ENCODE peak calls at places on chromosomes 13 and 19, in eight cellular contexts. One of them, this sample, is unnamed.
A peak's percentile ranks its signal among the peaks of the same experiment; 100 is the strongest.

GRCh38 chr13:26855921-26856320 is 95.3 kb upstream of the GPR12 start:
- DNase-seq in activated CD8-positive, alpha-beta memory T cell treated with anti-CD3 and anti-CD28 coated beads for 1 hour: no peak
- DNase-seq in NK-92 treated with Interleukin-12 subunit alpha and Interleukin-12 subunit beta, amount 100 ng/mL, for 24 hours: no peak
- DNase-seq in H54: no peak
- DNase-seq in tibial artery: no peak
- DNase-seq in AG08395: no peak
- DNase-seq in Caki2: no peak
- DNase-seq in naive thymus-derived CD4-positive, alpha-beta T cell: no peak
- DNase-seq in this sample: no peak

GRCh38 chr19:916645-917322 is 349 bp upstream of the KISS1R start:
- DNase-seq in AG08395: no peak
- DNase-seq in naive thymus-derived CD4-positive, alpha-beta T cell: no peak
- DNase-seq in Caki2: no peak
- DNase-seq in NK-92 treated with Interleukin-12 subunit alpha and Interleukin-12 subunit beta, amount 100 ng/mL, for 24 hours: no peak
- DNase-seq in activated CD8-positive, alpha-beta memory T cell treated with anti-CD3 and anti-CD28 coated beads for 1 hour: no peak
- DNase-seq in tibial artery: no peak
- DNase-seq in H54: no peak
- DNase-seq in this sample: no peak

GRCh38 chr19:19461671-19462622 is 53.4 kb downstream of the TSSK6 start:
- DNase-seq in NK-92 treated with Interleukin-12 subunit alpha and Interleukin-12 subunit beta, amount 100 ng/mL, for 24 hours: no peak
- DNase-seq in tibial artery: peak; percentile 91
- DNase-seq in AG08395: peak; percentile 52
- DNase-seq in H54: no peak
- DNase-seq in activated CD8-positive, alpha-beta memory T cell treated with anti-CD3 and anti-CD28 coated beads for 1 hour: no peak
- DNase-seq in naive thymus-derived CD4-positive, alpha-beta T cell: no peak
- DNase-seq in Caki2: peak; percentile 13
- DNase-seq in this sample: no peak

GRCh38 chr13:31860002-31860401 is 120.7 kb downstream of the RXFP2 start:
- DNase-seq in naive thymus-derived CD4-positive, alpha-beta T cell: no peak
- DNase-seq in NK-92 treated with Interleukin-12 subunit alpha and Interleukin-12 subunit beta, amount 100 ng/mL, for 24 hours: no peak
- DNase-seq in AG08395: no peak
- DNase-seq in H54: no peak
- DNase-seq in tibial artery: peak; percentile 67
- DNase-seq in Caki2: no peak
- DNase-seq in activated CD8-positive, alpha-beta memory T cell treated with anti-CD3 and anti-CD28 coated beads for 1 hour: no peak
- DNase-seq in this sample: no peak

GRCh38 chr19:47445937-47446402 is 25.7 kb downstream of the SLC8A2 start:
- DNase-seq in AG08395: no peak
- DNase-seq in Caki2: no peak
- DNase-seq in H54: no peak
- DNase-seq in naive thymus-derived CD4-positive, alpha-beta T cell: peak; percentile 63
- DNase-seq in tibial artery: no peak
- DNase-seq in NK-92 treated with Interleukin-12 subunit alpha and Interleukin-12 subunit beta, amount 100 ng/mL, for 24 hours: no peak
- DNase-seq in activated CD8-positive, alpha-beta memory T cell treated with anti-CD3 and anti-CD28 coated beads for 1 hour: peak; percentile 70
- DNase-seq in this sample: no peak

GRCh38 chr19:49019242-49019932 is 2.5 kb upstream of the LHB start:
- DNase-seq in H54: peak; percentile 37
- DNase-seq in NK-92 treated with Interleukin-12 subunit alpha and Interleukin-12 subunit beta, amount 100 ng/mL, for 24 hours: no peak
- DNase-seq in naive thymus-derived CD4-positive, alpha-beta T cell: peak; percentile 76
- DNase-seq in Caki2: peak; percentile 77
- DNase-seq in AG08395: peak; percentile 54
- DNase-seq in tibial artery: no peak
- DNase-seq in activated CD8-positive, alpha-beta memory T cell treated with anti-CD3 and anti-CD28 coated beads for 1 hour: peak; percentile 50
- DNase-seq in this sample: no peak

GRCh38 chr19:45179063-45179847 is 671 bp downstream of the BLOC1S3 start:
- DNase-seq in tibial artery: no peak
- DNase-seq in NK-92 treated with Interleukin-12 subunit alpha and Interleukin-12 subunit beta, amount 100 ng/mL, for 24 hours: no peak
- DNase-seq in H54: no peak
- DNase-seq in AG08395: no peak
- DNase-seq in activated CD8-positive, alpha-beta memory T cell treated with anti-CD3 and anti-CD28 coated beads for 1 hour: no peak
- DNase-seq in Caki2: no peak
- DNase-seq in naive thymus-derived CD4-positive, alpha-beta T cell: peak; percentile 63
- DNase-seq in this sample: no peak

GRCh38 chr19:54457773-54458647 is 5.6 kb downstream of the LENG9 start:
- DNase-seq in naive thymus-derived CD4-positive, alpha-beta T cell: no peak
- DNase-seq in Caki2: no peak
- DNase-seq in NK-92 treated with Interleukin-12 subunit alpha and Interleukin-12 subunit beta, amount 100 ng/mL, for 24 hours: no peak
- DNase-seq in AG08395: no peak
- DNase-seq in activated CD8-positive, alpha-beta memory T cell treated with anti-CD3 and anti-CD28 coated beads for 1 hour: no peak
- DNase-seq in H54: no peak
- DNase-seq in tibial artery: no peak
- DNase-seq in this sample: no peak

GRCh38 chr13:91657283-91657682 is 258.9 kb downstream of the GPC5 start:
- DNase-seq in naive thymus-derived CD4-positive, alpha-beta T cell: no peak
- DNase-seq in AG08395: no peak
- DNase-seq in activated CD8-positive, alpha-beta memory T cell treated with anti-CD3 and anti-CD28 coated beads for 1 hour: no peak
- DNase-seq in tibial artery: no peak
- DNase-seq in H54: no peak
- DNase-seq in Caki2: no peak
- DNase-seq in NK-92 treated with Interleukin-12 subunit alpha and Interleukin-12 subunit beta, amount 100 ng/mL, for 24 hours: no peak
- DNase-seq in this sample: no peak

GRCh38 chr19:50519006-50519575 is 5.4 kb upstream of the ASPDH start:
- DNase-seq in naive thymus-derived CD4-positive, alpha-beta T cell: no peak
- DNase-seq in AG08395: no peak
- DNase-seq in activated CD8-positive, alpha-beta memory T cell treated with anti-CD3 and anti-CD28 coated beads for 1 hour: no peak
- DNase-seq in tibial artery: no peak
- DNase-seq in H54: no peak
- DNase-seq in Caki2: no peak
- DNase-seq in NK-92 treated with Interleukin-12 subunit alpha and Interleukin-12 subunit beta, amount 100 ng/mL, for 24 hours: no peak
- DNase-seq in this sample: no peak

GRCh38 chr13:53045110-53045509 is 16.5 kb downstream of the OLFM4 start:
- DNase-seq in NK-92 treated with Interleukin-12 subunit alpha and Interleukin-12 subunit beta, amount 100 ng/mL, for 24 hours: no peak
- DNase-seq in naive thymus-derived CD4-positive, alpha-beta T cell: no peak
- DNase-seq in H54: no peak
- DNase-seq in tibial artery: no peak
- DNase-seq in activated CD8-positive, alpha-beta memory T cell treated with anti-CD3 and anti-CD28 coated beads for 1 hour: no peak
- DNase-seq in Caki2: no peak
- DNase-seq in AG08395: no peak
- DNase-seq in this sample: no peak

GRCh38 chr19:677601-678380 is 1.6 kb downstream of the FSTL3 start:
- DNase-seq in Caki2: peak; percentile 46
- DNase-seq in AG08395: no peak
- DNase-seq in naive thymus-derived CD4-positive, alpha-beta T cell: no peak
- DNase-seq in activated CD8-positive, alpha-beta memory T cell treated with anti-CD3 and anti-CD28 coated beads for 1 hour: no peak
- DNase-seq in tibial artery: no peak
- DNase-seq in NK-92 treated with Interleukin-12 subunit alpha and Interleukin-12 subunit beta, amount 100 ng/mL, for 24 hours: no peak
- DNase-seq in H54: peak; percentile 83
- DNase-seq in this sample: no peak

GRCh38 chr13:46403851-46404731 is 17.0 kb upstream of the RUBCNL start:
- DNase-seq in H54: no peak
- DNase-seq in tibial artery: no peak
- DNase-seq in activated CD8-positive, alpha-beta memory T cell treated with anti-CD3 and anti-CD28 coated beads for 1 hour: no peak
- DNase-seq in naive thymus-derived CD4-positive, alpha-beta T cell: no peak
- DNase-seq in Caki2: no peak
- DNase-seq in AG08395: no peak
- DNase-seq in NK-92 treated with Interleukin-12 subunit alpha and Interleukin-12 subunit beta, amount 100 ng/mL, for 24 hours: peak; percentile 17
- DNase-seq in this sample: no peak

GRCh38 chr19:18460313-18460712 is 22.4 kb upstream of the ISYNA1 start:
- DNase-seq in AG08395: peak; percentile 50
- DNase-seq in naive thymus-derived CD4-positive, alpha-beta T cell: no peak
- DNase-seq in H54: no peak
- DNase-seq in NK-92 treated with Interleukin-12 subunit alpha and Interleukin-12 subunit beta, amount 100 ng/mL, for 24 hours: no peak
- DNase-seq in activated CD8-positive, alpha-beta memory T cell treated with anti-CD3 and anti-CD28 coated beads for 1 hour: no peak
- DNase-seq in tibial artery: peak; percentile 88
- DNase-seq in Caki2: no peak
- DNase-seq in this sample: no peak

GRCh38 chr19:13781547-13781946 is 7.3 kb downstream of the C19orf53 start:
- DNase-seq in NK-92 treated with Interleukin-12 subunit alpha and Interleukin-12 subunit beta, amount 100 ng/mL, for 24 hours: no peak
- DNase-seq in AG08395: peak; percentile 95
- DNase-seq in activated CD8-positive, alpha-beta memory T cell treated with anti-CD3 and anti-CD28 coated beads for 1 hour: no peak
- DNase-seq in H54: peak; percentile 67
- DNase-seq in Caki2: peak; percentile 73
- DNase-seq in tibial artery: peak; percentile 95
- DNase-seq in naive thymus-derived CD4-positive, alpha-beta T cell: no peak
- DNase-seq in this sample: no peak

This sample was measured in esophagus squamous epithelium.